ENCODE peak calls at places on chromosomes 3 and 15, in ten cellular contexts. E is brain microvascular endothelial cell, O is choroid plexus epithelial cell, L is Peyer's patch, M is WTC11, K is left ventricle myocardium inferior, I is heart left ventricle, V is progenitor cell of endocrine pancreas, C is activated B cell treated with CpG ODN at 0.5 μM for 24 hours, R is mammary epithelial cell. H is an unnamed sample.

GRCh38 chr3:38266810-38267209 is 1.2 kb downstream of the SLC22A13 start:
- DNase-seq in I (no peak), O (no peak), M (no peak), K (no peak), R (no peak), C (no peak), L (no peak), V (no peak), E (no peak), H (no peak)

GRCh38 chr3:81823882-81824395 is 62.5 kb upstream of the GBE1 start:
- DNase-seq in K (no peak), C (no peak), L (no peak), I (no peak), M (no peak), E (no peak), O (no peak), R (no peak), V (no peak), H (no peak)

GRCh38 chr3:197035577-197035976 is 6.0 kb upstream of the MELTF start:
- DNase-seq in E (no peak), C (no peak), O (no peak), L (no peak), M (no peak), I (no peak), V (no peak), R (no peak), K (no peak), H (no peak)

GRCh38 chr3:29100292-29100691 is 180.6 kb upstream of the RBMS3 start:
- DNase-seq in L (no peak), C (no peak), R (no peak), V (no peak), I (no peak), K (no peak), O (no peak), E (peak; percentile 5), M (no peak), H (no peak)

GRCh38 chr15:72281713-72282112 is 9.4 kb upstream of the PARP6 start:
- DNase-seq in I (no peak), V (no peak), M (no peak), E (no peak), K (no peak), O (no peak), R (no peak), L (no peak), C (no peak), H (no peak)

GRCh38 chr3:47152578-47152977 is 11.3 kb downstream of the SETD2 start:
- DNase-seq in L (no peak), R (no peak), O (peak; percentile 30), V (no peak), C (no peak), E (no peak), K (no peak), I (no peak), M (no peak), H (no peak)

GRCh38 chr3:12796171-12797123 is at the start of gene CAND2:
- DNase-seq in V (peak; percentile 44), E (peak; percentile 5), C (peak; percentile 46), I (peak; percentile 78), R (no peak), M (peak; percentile 48), L (no peak), O (peak; percentile 37), K (peak; percentile 80), H (no peak)

GRCh38 chr3:125121246-125122010 is 65.6 kb upstream of the HEG1 start:
- DNase-seq in C (no peak), O (no peak), R (no peak), V (no peak), K (no peak), M (no peak), L (no peak), E (no peak), I (no peak), H (no peak)

GRCh38 chr3:196976891-196977420 is 8.3 kb upstream of the PIGZ start:
- DNase-seq in M (no peak), O (no peak), C (no peak), E (no peak), K (no peak), L (no peak), R (no peak), I (no peak), V (no peak), H (no peak)

GRCh38 chr3:30440147-30440604 is 166.2 kb upstream of the TGFBR2 start:
- DNase-seq in C (no peak), R (no peak), I (no peak), V (no peak), O (peak; percentile 63), L (no peak), E (peak; percentile 39), K (no peak), M (no peak), H (no peak)

GRCh38 chr3:126212629-126213375 is 32.4 kb upstream of the ALDH1L1 start:
- DNase-seq in V (peak; percentile 56), L (peak; percentile 55), R (no peak), K (peak; percentile 59), O (peak; percentile 64), E (no peak), C (no peak), I (peak; percentile 44), M (peak; percentile 84), H (peak; percentile 28)

GRCh38 chr3:143330316-143330868 is 210.8 kb downstream of the CHST2 start:
- DNase-seq in C (no peak), E (no peak), K (no peak), O (no peak), V (no peak), L (no peak), I (no peak), R (no peak), M (no peak), H (no peak)

GRCh38 chr3:8864570-8865350 is 95.3 kb upstream of the OXTR start:
- DNase-seq in C (no peak), O (no peak), M (no peak), L (no peak), I (no peak), E (no peak), V (no peak), K (no peak), R (no peak), H (no peak)

GRCh38 chr3:169509780-169510179 is 153.7 kb downstream of the MECOM start:
- DNase-seq in R (no peak), K (no peak), E (no peak), L (no peak), M (no peak), I (no peak), O (no peak), V (no peak), C (no peak), H (no peak)

GRCh38 chr15:62850318-62850717 is 192.2 kb upstream of the TPM1 start:
- DNase-seq in V (no peak), M (no peak), R (no peak), O (no peak), C (no peak), E (no peak), K (peak; percentile 37), L (no peak), I (no peak), H (no peak)

GRCh38 chr15:71252036-71252898 is 137.0 kb downstream of the THSD4 start:
- DNase-seq in C (no peak), K (no peak), V (no peak), I (no peak), E (peak; percentile 83), M (no peak), L (peak; percentile 68), O (peak; percentile 59), R (no peak), H (peak; percentile 13)
- TF ChIP-seq CTCF in C (no peak), K (no peak), V (no peak), I (no peak), E (no peak), M (no peak), L (no peak), O (peak; percentile 19), R (no peak), H (no peak)

DNA sequence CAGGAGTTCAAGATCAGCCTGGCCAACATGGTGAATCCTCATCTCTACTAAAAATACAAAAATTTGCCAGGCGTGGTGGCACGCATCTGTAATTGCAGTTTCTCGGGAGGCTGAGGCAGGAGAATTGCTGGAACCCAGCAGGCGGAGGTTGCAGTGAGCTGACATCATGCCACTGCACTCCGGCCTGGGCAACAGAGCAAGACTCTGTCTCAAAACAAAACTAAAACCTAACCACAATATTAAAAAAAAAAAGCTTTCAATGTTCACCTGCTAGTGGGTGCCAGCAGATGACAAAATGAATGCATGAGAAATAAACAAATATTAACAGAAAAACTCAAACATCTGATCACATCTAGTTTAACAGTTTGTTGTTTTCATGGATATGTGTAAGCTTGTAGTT is 9.0 kb downstream of the SLC24A1 start:
- DNase-seq in C (no peak), L (no peak), R (no peak), O (no peak), E (no peak), V (no peak), M (no peak), I (no peak), K (no peak), H (no peak)
- TF ChIP-seq CTCF in C (no peak), L (no peak), R (no peak), O (no peak), E (no peak), V (no peak), M (no peak), I (no peak), K (no peak), H (no peak)

GRCh38 chr3:138432576-138433240 is 1.7 kb upstream of the ESYT3 start:
- DNase-seq in I (no peak), M (no peak), E (no peak), R (no peak), K (no peak), O (no peak), L (no peak), V (no peak), C (no peak), H (no peak)

GRCh38 chr3:138433892-138434275 is 532 bp upstream of the ESYT3 start:
- DNase-seq in K (no peak), R (no peak), C (no peak), O (no peak), V (no peak), E (no peak), L (no peak), I (no peak), M (no peak), H (no peak)

GRCh38 chr3:138435840-138436239 is 1.4 kb downstream of the ESYT3 start:
- DNase-seq in E (no peak), L (no peak), C (no peak), M (no peak), I (no peak), R (no peak), O (no peak), K (no peak), V (no peak), H (no peak)

GRCh38 chr3:138434875-138435772 is 708 bp downstream of the ESYT3 start:
- DNase-seq in V (no peak), M (peak; percentile 54), L (no peak), K (no peak), O (peak; percentile 16), C (no peak), R (no peak), I (no peak), E (no peak), H (no peak)

GRCh38 chr3:138434276-138434874 is at the start of gene ESYT3:
- DNase-seq in I (peak; percentile 56), K (peak; percentile 64), L (peak; percentile 84), O (peak; percentile 60), M (peak; percentile 86), C (no peak), E (no peak), R (peak; percentile 87), V (peak; percentile 47), H (peak; percentile 66)
- TF ChIP-seq CTCF in I (no peak), K (no peak), L (no peak), O (no peak), M (no peak), C (no peak), E (no peak), R (no peak), V (no peak), H (no peak)

GRCh38 chr15:23855260-23855659 is 168.2 kb upstream of the NDN start:
- DNase-seq in K (no peak), L (no peak), I (peak; percentile 23), R (no peak), C (no peak), V (no peak), M (no peak), O (no peak), E (no peak), H (no peak)
- TF ChIP-seq CTCF in K (no peak), L (no peak), I (no peak), R (no peak), C (no peak), V (no peak), M (no peak), O (no peak), E (no peak), H (no peak)